ENCODE peak calls at places on chromosomes 1 and 21, in eight cellular contexts. One of them, this sample, is unnamed.

GRCh38 chr1:20785907-20786309 is 1.2 kb downstream of the HP1BP3 start:
- DNase-seq in transverse colon: no peak
- DNase-seq in epithelial cell of proximal tubule: no peak
- DNase-seq in AG09319: no peak
- DNase-seq in cardiac fibroblast: no peak
- DNase-seq in fibroblast of mammary gland: peak
- DNase-seq in fibroblast of lung: peak
- DNase-seq in GM13977: peak
- DNase-seq in this sample: no peak

GRCh38 chr1:15242766-15243165 is 4.3 kb upstream of the FHAD1 start:
- DNase-seq in transverse colon: no peak
- DNase-seq in epithelial cell of proximal tubule: no peak
- DNase-seq in AG09319: no peak
- DNase-seq in cardiac fibroblast: no peak
- DNase-seq in fibroblast of mammary gland: no peak
- DNase-seq in fibroblast of lung: no peak
- DNase-seq in GM13977: no peak
- DNase-seq in this sample: no peak

GRCh38 chr1:15727424-15727823 is 8.6 kb upstream of the SLC25A34 start:
- DNase-seq in transverse colon: no peak
- DNase-seq in epithelial cell of proximal tubule: no peak
- DNase-seq in AG09319: no peak
- DNase-seq in cardiac fibroblast: no peak
- DNase-seq in fibroblast of mammary gland: no peak
- DNase-seq in fibroblast of lung: no peak
- DNase-seq in GM13977: no peak
- DNase-seq in this sample: no peak

GRCh38 chr1:172352435-172352834 is 68.0 kb upstream of the C1orf105 start:
- DNase-seq in transverse colon: no peak
- DNase-seq in epithelial cell of proximal tubule: no peak
- DNase-seq in AG09319: no peak
- DNase-seq in cardiac fibroblast: peak
- DNase-seq in fibroblast of mammary gland: peak
- DNase-seq in fibroblast of lung: no peak
- DNase-seq in GM13977: no peak
- DNase-seq in this sample: no peak

GRCh38 chr21:34933609-34934345 is 115.3 kb downstream of the RUNX1 start:
- DNase-seq in transverse colon: no peak
- DNase-seq in epithelial cell of proximal tubule: no peak
- DNase-seq in AG09319: no peak
- DNase-seq in cardiac fibroblast: no peak
- DNase-seq in fibroblast of mammary gland: no peak
- DNase-seq in fibroblast of lung: no peak
- DNase-seq in GM13977: no peak
- DNase-seq in this sample: peak

GRCh38 chr1:10522324-10522860 is 47.6 kb downstream of the PEX14 start:
- DNase-seq in transverse colon: no peak
- DNase-seq in epithelial cell of proximal tubule: no peak
- DNase-seq in AG09319: no peak
- DNase-seq in cardiac fibroblast: no peak
- DNase-seq in fibroblast of mammary gland: no peak
- DNase-seq in fibroblast of lung: no peak
- DNase-seq in GM13977: no peak
- DNase-seq in this sample: no peak

GRCh38 chr21:44480200-44481065 is 25.1 kb downstream of the LRRC3 start:
- DNase-seq in transverse colon: no peak
- DNase-seq in epithelial cell of proximal tubule: no peak
- DNase-seq in AG09319: no peak
- DNase-seq in cardiac fibroblast: no peak
- DNase-seq in fibroblast of mammary gland: no peak
- DNase-seq in fibroblast of lung: no peak
- DNase-seq in GM13977: no peak
- DNase-seq in this sample: no peak

GRCh38 chr1:222787746-222788145 is 27.1 kb upstream of the DISP1 start:
- DNase-seq in transverse colon: no peak
- DNase-seq in epithelial cell of proximal tubule: no peak
- DNase-seq in AG09319: no peak
- DNase-seq in cardiac fibroblast: peak
- DNase-seq in fibroblast of mammary gland: no peak
- DNase-seq in fibroblast of lung: no peak
- DNase-seq in GM13977: no peak
- DNase-seq in this sample: no peak

GRCh38 chr1:4678318-4678717 is 23.9 kb downstream of the AJAP1 start:
- DNase-seq in transverse colon: no peak
- DNase-seq in epithelial cell of proximal tubule: no peak
- DNase-seq in AG09319: no peak
- DNase-seq in cardiac fibroblast: no peak
- DNase-seq in fibroblast of mammary gland: no peak
- DNase-seq in fibroblast of lung: no peak
- DNase-seq in GM13977: no peak
- DNase-seq in this sample: no peak

GRCh38 chr1:18882511-18882910 is 19.8 kb downstream of the ALDH4A1 start:
- DNase-seq in transverse colon: no peak
- DNase-seq in epithelial cell of proximal tubule: no peak
- DNase-seq in AG09319: no peak
- DNase-seq in cardiac fibroblast: peak
- DNase-seq in fibroblast of mammary gland: peak
- DNase-seq in fibroblast of lung: no peak
- DNase-seq in GM13977: no peak
- DNase-seq in this sample: no peak

GRCh38 chr1:202317941-202318925 is 23.5 kb downstream of the UBE2T start:
- DNase-seq in transverse colon: no peak
- DNase-seq in epithelial cell of proximal tubule: no peak
- DNase-seq in AG09319: no peak
- DNase-seq in cardiac fibroblast: no peak
- DNase-seq in fibroblast of mammary gland: no peak
- DNase-seq in fibroblast of lung: no peak
- DNase-seq in GM13977: no peak
- DNase-seq in this sample: no peak

GRCh38 chr1:231872461-231872910 is 245.9 kb downstream of the DISC1 start:
- DNase-seq in transverse colon: no peak
- DNase-seq in epithelial cell of proximal tubule: no peak
- DNase-seq in AG09319: peak
- DNase-seq in cardiac fibroblast: peak
- DNase-seq in fibroblast of mammary gland: peak
- DNase-seq in fibroblast of lung: peak
- DNase-seq in GM13977: no peak
- DNase-seq in this sample: no peak

GRCh38 chr21:29077651-29078090 is 4.2 kb upstream of the CCT8 start:
- DNase-seq in transverse colon: no peak
- DNase-seq in epithelial cell of proximal tubule: no peak
- DNase-seq in AG09319: no peak
- DNase-seq in cardiac fibroblast: peak
- DNase-seq in fibroblast of mammary gland: peak
- DNase-seq in fibroblast of lung: peak
- DNase-seq in GM13977: no peak
- DNase-seq in this sample: peak

GRCh38 chr1:183832472-183832871 is 27.6 kb downstream of the RGL1 start:
- DNase-seq in transverse colon: no peak
- DNase-seq in epithelial cell of proximal tubule: no peak
- DNase-seq in AG09319: no peak
- DNase-seq in cardiac fibroblast: no peak
- DNase-seq in fibroblast of mammary gland: no peak
- DNase-seq in fibroblast of lung: no peak
- DNase-seq in GM13977: no peak
- DNase-seq in this sample: no peak

GRCh38 chr1:21238141-21238800 is 52.0 kb downstream of the ECE1 start:
- DNase-seq in transverse colon: no peak
- DNase-seq in epithelial cell of proximal tubule: no peak
- DNase-seq in AG09319: no peak
- DNase-seq in cardiac fibroblast: peak
- DNase-seq in fibroblast of mammary gland: no peak
- DNase-seq in fibroblast of lung: no peak
- DNase-seq in GM13977: no peak
- DNase-seq in this sample: no peak

GRCh38 chr1:202131956-202132821 is 9.5 kb downstream of the GPR37L1 start:
- DNase-seq in transverse colon: peak
- DNase-seq in epithelial cell of proximal tubule: no peak
- DNase-seq in AG09319: no peak
- DNase-seq in cardiac fibroblast: no peak
- DNase-seq in fibroblast of mammary gland: no peak
- DNase-seq in fibroblast of lung: no peak
- DNase-seq in GM13977: no peak
- DNase-seq in this sample: no peak

GRCh38 chr1:19664453-19665043 is at the start of gene HTR6:
- DNase-seq in transverse colon: no peak
- DNase-seq in epithelial cell of proximal tubule: no peak
- DNase-seq in AG09319: no peak
- DNase-seq in cardiac fibroblast: no peak
- DNase-seq in fibroblast of mammary gland: no peak
- DNase-seq in fibroblast of lung: no peak
- DNase-seq in GM13977: peak
- DNase-seq in this sample: peak

GRCh38 chr1:20107767-20108166 is 11.6 kb downstream of the PLA2G2D start:
- DNase-seq in transverse colon: no peak
- DNase-seq in epithelial cell of proximal tubule: no peak
- DNase-seq in AG09319: no peak
- DNase-seq in cardiac fibroblast: no peak
- DNase-seq in fibroblast of mammary gland: no peak
- DNase-seq in fibroblast of lung: no peak
- DNase-seq in GM13977: no peak
- DNase-seq in this sample: no peak

GRCh38 chr1:238581332-238581731 is 690.6 kb upstream of the ZP4 start:
- DNase-seq in transverse colon: no peak
- DNase-seq in epithelial cell of proximal tubule: no peak
- DNase-seq in AG09319: no peak
- DNase-seq in cardiac fibroblast: peak
- DNase-seq in fibroblast of mammary gland: no peak
- DNase-seq in fibroblast of lung: no peak
- DNase-seq in GM13977: no peak
- DNase-seq in this sample: no peak

GRCh38 chr1:91844862-91845528 is 41.0 kb downstream of the TGFBR3 start:
- DNase-seq in transverse colon: no peak
- DNase-seq in epithelial cell of proximal tubule: peak
- DNase-seq in AG09319: peak
- DNase-seq in cardiac fibroblast: peak
- DNase-seq in fibroblast of mammary gland: peak
- DNase-seq in fibroblast of lung: peak
- DNase-seq in GM13977: no peak
- DNase-seq in this sample: no peak

GRCh38 chr1:82921759-82922158 is 1077.2 kb downstream of the TTLL7 start:
- DNase-seq in transverse colon: no peak
- DNase-seq in epithelial cell of proximal tubule: no peak
- DNase-seq in AG09319: no peak
- DNase-seq in cardiac fibroblast: no peak
- DNase-seq in fibroblast of mammary gland: no peak
- DNase-seq in fibroblast of lung: no peak
- DNase-seq in GM13977: no peak
- DNase-seq in this sample: no peak

GRCh38 chr1:10432910-10433785 is 2.9 kb downstream of the CENPS start:
- DNase-seq in transverse colon: no peak
- DNase-seq in epithelial cell of proximal tubule: no peak
- DNase-seq in AG09319: no peak
- DNase-seq in cardiac fibroblast: no peak
- DNase-seq in fibroblast of mammary gland: no peak
- DNase-seq in fibroblast of lung: no peak
- DNase-seq in GM13977: no peak
- DNase-seq in this sample: no peak

GRCh38 chr1:33410091-33410701 is 20.7 kb downstream of the PHC2 start:
- DNase-seq in transverse colon: no peak
- DNase-seq in epithelial cell of proximal tubule: no peak
- DNase-seq in AG09319: no peak
- DNase-seq in cardiac fibroblast: peak
- DNase-seq in fibroblast of mammary gland: peak
- DNase-seq in fibroblast of lung: peak
- DNase-seq in GM13977: no peak
- DNase-seq in this sample: no peak

GRCh38 chr1:154703207-154703606 is 95.2 kb upstream of the ADAR start:
- DNase-seq in transverse colon: no peak
- DNase-seq in epithelial cell of proximal tubule: no peak
- DNase-seq in AG09319: no peak
- DNase-seq in cardiac fibroblast: peak
- DNase-seq in fibroblast of mammary gland: no peak
- DNase-seq in fibroblast of lung: no peak
- DNase-seq in GM13977: no peak
- DNase-seq in this sample: no peak

GRCh38 chr1:113701429-113701828 is 57.9 kb downstream of the PHTF1 start:
- DNase-seq in transverse colon: no peak
- DNase-seq in epithelial cell of proximal tubule: no peak
- DNase-seq in AG09319: no peak
- DNase-seq in cardiac fibroblast: peak
- DNase-seq in fibroblast of mammary gland: no peak
- DNase-seq in fibroblast of lung: no peak
- DNase-seq in GM13977: no peak
- DNase-seq in this sample: no peak

GRCh38 chr1:11749203-11749689 is 12.7 kb upstream of the C1orf167 start:
- DNase-seq in transverse colon: peak
- DNase-seq in epithelial cell of proximal tubule: no peak
- DNase-seq in AG09319: no peak
- DNase-seq in cardiac fibroblast: peak
- DNase-seq in fibroblast of mammary gland: peak
- DNase-seq in fibroblast of lung: peak
- DNase-seq in GM13977: peak
- DNase-seq in this sample: peak
- TF ChIP-seq CTCF in transverse colon: no peak
- TF ChIP-seq CTCF in epithelial cell of proximal tubule: peak
- TF ChIP-seq CTCF in AG09319: peak
- TF ChIP-seq CTCF in cardiac fibroblast: peak
- TF ChIP-seq CTCF in fibroblast of mammary gland: peak
- TF ChIP-seq CTCF in fibroblast of lung: peak
- TF ChIP-seq CTCF in GM13977: peak
- TF ChIP-seq CTCF in this sample: no peak

GRCh38 chr1:93433407-93433961 is 14.4 kb upstream of the FNBP1L start:
- DNase-seq in transverse colon: peak
- DNase-seq in epithelial cell of proximal tubule: no peak
- DNase-seq in AG09319: no peak
- DNase-seq in cardiac fibroblast: no peak
- DNase-seq in fibroblast of mammary gland: no peak
- DNase-seq in fibroblast of lung: no peak
- DNase-seq in GM13977: no peak
- DNase-seq in this sample: peak
- TF ChIP-seq CTCF in transverse colon: no peak
- TF ChIP-seq CTCF in epithelial cell of proximal tubule: peak
- TF ChIP-seq CTCF in AG09319: no peak
- TF ChIP-seq CTCF in cardiac fibroblast: peak
- TF ChIP-seq CTCF in fibroblast of mammary gland: peak
- TF ChIP-seq CTCF in fibroblast of lung: no peak
- TF ChIP-seq CTCF in GM13977: peak
- TF ChIP-seq CTCF in this sample: peak

GRCh38 chr1:226408285-226409184 is 642 bp upstream of the PARP1 start:
- DNase-seq in transverse colon: no peak
- DNase-seq in epithelial cell of proximal tubule: no peak
- DNase-seq in AG09319: no peak
- DNase-seq in cardiac fibroblast: no peak
- DNase-seq in fibroblast of mammary gland: no peak
- DNase-seq in fibroblast of lung: no peak
- DNase-seq in GM13977: no peak
- DNase-seq in this sample: no peak
- TF ChIP-seq CTCF in transverse colon: no peak
- TF ChIP-seq CTCF in epithelial cell of proximal tubule: no peak
- TF ChIP-seq CTCF in AG09319: no peak
- TF ChIP-seq CTCF in cardiac fibroblast: no peak
- TF ChIP-seq CTCF in fibroblast of mammary gland: no peak
- TF ChIP-seq CTCF in fibroblast of lung: no peak
- TF ChIP-seq CTCF in GM13977: no peak
- TF ChIP-seq CTCF in this sample: no peak

DNA sequence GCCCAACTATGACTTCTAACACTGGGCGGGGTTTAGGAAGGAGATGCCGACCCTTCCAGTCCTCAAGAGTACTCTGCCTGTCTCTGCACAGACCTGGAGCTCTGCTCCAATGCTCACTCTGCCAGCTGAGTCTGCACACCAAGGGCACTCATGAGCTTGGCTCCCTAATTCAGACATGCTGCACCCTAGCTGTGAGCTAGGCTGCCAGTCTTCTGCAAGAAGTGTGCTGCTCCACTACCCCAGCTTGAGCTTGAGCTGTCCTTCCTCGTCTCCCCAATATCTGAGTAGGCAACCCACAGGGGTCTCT is 13.2 kb downstream of the TP53BP2 start:
- DNase-seq in transverse colon: no peak
- DNase-seq in epithelial cell of proximal tubule: no peak
- DNase-seq in AG09319: no peak
- DNase-seq in cardiac fibroblast: no peak
- DNase-seq in fibroblast of mammary gland: no peak
- DNase-seq in fibroblast of lung: no peak
- DNase-seq in GM13977: no peak
- DNase-seq in this sample: no peak
- TF ChIP-seq CTCF in transverse colon: no peak
- TF ChIP-seq CTCF in epithelial cell of proximal tubule: no peak
- TF ChIP-seq CTCF in AG09319: no peak
- TF ChIP-seq CTCF in cardiac fibroblast: no peak
- TF ChIP-seq CTCF in fibroblast of mammary gland: no peak
- TF ChIP-seq CTCF in fibroblast of lung: no peak
- TF ChIP-seq CTCF in GM13977: no peak
- TF ChIP-seq CTCF in this sample: no peak